ENCODE peak calls at places on chromosomes 2 and 18, in eight cellular contexts. N, S, K, P, Z, D, A and G are unnamed samples.

GRCh38 chr2:120262761-120263428 is 10.2 kb downstream of the RALB start:
- DNase-seq in K (no peak), S (no peak), N (no peak), A (peak; percentile 77), D (no peak), Z (no peak), P (no peak), G (no peak)

GRCh38 chr2:216284708-216285107 is 87.6 kb downstream of the MARCHF4 start:
- DNase-seq in D (no peak), N (no peak), P (no peak), S (no peak), Z (no peak), K (no peak), A (no peak), G (no peak)

GRCh38 chr18:67531929-67532328 is 15.4 kb upstream of the DSEL start:
- DNase-seq in A (no peak), D (no peak), K (no peak), N (no peak), P (no peak), Z (no peak), S (no peak), G (no peak)

GRCh38 chr18:41324934-41325333 is 630.1 kb upstream of the PIK3C3 start:
- DNase-seq in Z (no peak), K (no peak), P (no peak), A (peak; percentile 69), S (no peak), N (no peak), D (no peak), G (no peak)

GRCh38 chr2:118474151-118474561 is 373.3 kb downstream of the EN1 start:
- DNase-seq in S (no peak), N (no peak), Z (no peak), K (no peak), P (no peak), D (no peak), A (no peak), G (no peak)

GRCh38 chr2:63880603-63881002 is 38.9 kb downstream of the UGP2 start:
- DNase-seq in A (no peak), P (no peak), S (no peak), K (no peak), D (no peak), Z (no peak), N (no peak), G (no peak)

GRCh38 chr2:84906900-84907714 is 1.7 kb downstream of the TMSB10 start:
- DNase-seq in P (peak; percentile 81), A (peak; percentile 91), D (peak; percentile 76), K (peak; percentile 56), N (peak; percentile 93), Z (peak; percentile 82), S (peak; percentile 37), G (no peak)

GRCh38 chr2:85707304-85707703 is 13.1 kb downstream of the GNLY start:
- DNase-seq in Z (peak; percentile 80), A (peak; percentile 82), P (peak; percentile 65), K (no peak), N (peak; percentile 92), S (no peak), D (peak; percentile 58), G (peak; percentile 41)

GRCh38 chr2:54074636-54075341 is 40.6 kb upstream of the ACYP2 start:
- DNase-seq in N (no peak), S (no peak), P (no peak), K (no peak), Z (no peak), D (no peak), A (peak; percentile 97), G (no peak)

GRCh38 chr2:240224676-240225075 is 84.2 kb upstream of the OTOS start:
- DNase-seq in D (no peak), S (no peak), N (no peak), K (no peak), Z (no peak), A (peak; percentile 91), P (no peak), G (no peak)

GRCh38 chr18:69596345-69596744 is 195.7 kb downstream of the DOK6 start:
- DNase-seq in D (no peak), A (no peak), K (no peak), P (no peak), N (no peak), Z (no peak), S (no peak), G (no peak)

GRCh38 chr2:95311821-95312542 is 14.8 kb downstream of the KCNIP3 start:
- DNase-seq in P (no peak), K (no peak), D (no peak), N (no peak), Z (no peak), A (no peak), S (no peak), G (no peak)

GRCh38 chr18:12989397-12990127 is 1.6 kb upstream of the CEP192 start:
- DNase-seq in P (no peak), N (no peak), D (no peak), A (no peak), K (no peak), S (no peak), Z (no peak), G (no peak)

GRCh38 chr2:121501070-121501469 is 29.6 kb upstream of the RNU4ATAC start:
- DNase-seq in S (no peak), N (no peak), D (no peak), P (no peak), A (peak; percentile 90), K (no peak), Z (no peak), G (no peak)
- H3K27ac ChIP-seq in S (no peak overlapping the region), N (no peak overlapping the region), D (no peak overlapping the region), P (no peak overlapping the region), A (no peak overlapping the region), K (no peak overlapping the region), Z (no peak overlapping the region), G (no peak overlapping the region)

GRCh38 chr2:236715511-236715961 is 145.9 kb downstream of the ACKR3 start:
- DNase-seq in D (no peak), P (peak; percentile 79), S (no peak), Z (peak; percentile 33), N (no peak), K (peak; percentile 47), A (peak; percentile 34), G (peak; percentile 9)
- H3K27ac ChIP-seq in D (no peak overlapping the region), P (no peak overlapping the region), S (no peak overlapping the region), Z (no peak overlapping the region), N (peak overlapping the region; percentile 13), K (no peak overlapping the region), A (no peak overlapping the region), G (no peak overlapping the region)

GRCh38 chr2:47724221-47724981 is 58.5 kb upstream of the MSH6 start:
- DNase-seq in D (no peak), A (peak; percentile 22), N (no peak), P (no peak), Z (no peak), S (no peak), K (no peak), G (no peak)
- H3K27ac ChIP-seq in D (no peak overlapping the region), A (no peak overlapping the region), N (no peak overlapping the region), P (no peak overlapping the region), Z (no peak overlapping the region), S (no peak overlapping the region), K (no peak overlapping the region), G (no peak overlapping the region)

DNA sequence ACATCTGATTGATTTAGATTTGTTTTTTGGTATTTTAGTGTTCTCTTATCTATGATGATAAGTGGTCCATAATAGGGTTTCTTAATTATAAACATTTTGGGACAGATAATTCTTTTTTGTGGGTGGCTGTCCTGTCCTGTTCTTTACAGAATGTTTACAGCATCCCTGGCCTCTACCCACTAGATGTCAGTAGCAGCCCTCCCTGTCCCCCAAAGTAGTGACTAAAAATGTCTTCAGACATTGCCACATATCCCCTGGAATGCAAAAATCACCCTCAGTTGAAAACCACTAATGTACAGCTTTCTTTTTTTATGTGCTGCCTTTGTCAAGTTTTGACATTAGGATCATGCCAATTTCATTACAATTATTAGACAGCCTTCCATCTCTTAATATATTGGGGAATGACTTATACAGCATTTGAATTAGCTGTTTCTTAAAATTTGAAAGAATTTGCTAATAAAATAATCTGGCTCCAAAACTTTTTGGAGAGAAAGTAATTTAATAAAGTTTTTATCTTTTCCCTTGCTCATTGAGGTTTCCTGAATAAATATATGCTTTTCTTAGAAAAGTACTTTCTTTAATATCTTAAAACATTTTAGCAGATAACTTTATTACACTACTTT is 19.5 kb downstream of the WIPF1 start:
- DNase-seq in D (peak; percentile 71), Z (no peak), N (no peak), A (peak; percentile 61), K (no peak), S (peak; percentile 44), P (no peak), G (no peak)
- H3K27ac ChIP-seq in D (no peak overlapping the region), Z (no peak overlapping the region), N (no peak overlapping the region), A (no peak overlapping the region), K (no peak overlapping the region), S (no peak overlapping the region), P (no peak overlapping the region), G (peak overlapping the region; percentile 26)